ENCODE peak calls at places on chromosomes 1 and 21, in four cellular contexts. One of them, this sample, is unnamed.

GRCh38 chr1:32474954-32475353 is 10.1 kb downstream of the ZBTB8B start:
- DNase-seq in activated T-helper 1 cell treated with anti-CD3 and anti-CD28 coated beads, Interleukin-2, amount 50 U/mL, for 16 hours: no peak
- DNase-seq in testis: no peak
- DNase-seq in stimulated activated CD4-positive, alpha-beta T cell treated with anti-CD3 and anti-CD28 coated beads, Interleukin-2, amount 100 ng/mL, for 48 hours: no peak
- DNase-seq in this sample: no peak

GRCh38 chr1:198656500-198656932 is 17.7 kb downstream of the PTPRC start:
- DNase-seq in activated T-helper 1 cell treated with anti-CD3 and anti-CD28 coated beads, Interleukin-2, amount 50 U/mL, for 16 hours: peak
- DNase-seq in testis: peak
- DNase-seq in stimulated activated CD4-positive, alpha-beta T cell treated with anti-CD3 and anti-CD28 coated beads, Interleukin-2, amount 100 ng/mL, for 48 hours: no peak
- DNase-seq in this sample: peak

GRCh38 chr21:35850029-35850428 is 210.3 kb downstream of the SETD4 start:
- DNase-seq in activated T-helper 1 cell treated with anti-CD3 and anti-CD28 coated beads, Interleukin-2, amount 50 U/mL, for 16 hours: no peak
- DNase-seq in testis: no peak
- DNase-seq in stimulated activated CD4-positive, alpha-beta T cell treated with anti-CD3 and anti-CD28 coated beads, Interleukin-2, amount 100 ng/mL, for 48 hours: no peak
- DNase-seq in this sample: no peak

GRCh38 chr1:109903371-109903930 is 7.2 kb upstream of the CSF1 start:
- DNase-seq in activated T-helper 1 cell treated with anti-CD3 and anti-CD28 coated beads, Interleukin-2, amount 50 U/mL, for 16 hours: no peak
- DNase-seq in testis: no peak
- DNase-seq in stimulated activated CD4-positive, alpha-beta T cell treated with anti-CD3 and anti-CD28 coated beads, Interleukin-2, amount 100 ng/mL, for 48 hours: no peak
- DNase-seq in this sample: no peak

GRCh38 chr1:161001537-161001936 is 19.4 kb downstream of the F11R start:
- DNase-seq in activated T-helper 1 cell treated with anti-CD3 and anti-CD28 coated beads, Interleukin-2, amount 50 U/mL, for 16 hours: no peak
- DNase-seq in testis: no peak
- DNase-seq in stimulated activated CD4-positive, alpha-beta T cell treated with anti-CD3 and anti-CD28 coated beads, Interleukin-2, amount 100 ng/mL, for 48 hours: no peak
- DNase-seq in this sample: no peak

GRCh38 chr1:72366473-72366872 is 84.1 kb upstream of the NEGR1 start:
- DNase-seq in activated T-helper 1 cell treated with anti-CD3 and anti-CD28 coated beads, Interleukin-2, amount 50 U/mL, for 16 hours: no peak
- DNase-seq in testis: no peak
- DNase-seq in stimulated activated CD4-positive, alpha-beta T cell treated with anti-CD3 and anti-CD28 coated beads, Interleukin-2, amount 100 ng/mL, for 48 hours: no peak
- DNase-seq in this sample: no peak

GRCh38 chr1:245500546-245500945 is 345.8 kb downstream of the KIF26B start:
- DNase-seq in activated T-helper 1 cell treated with anti-CD3 and anti-CD28 coated beads, Interleukin-2, amount 50 U/mL, for 16 hours: no peak
- DNase-seq in testis: no peak
- DNase-seq in stimulated activated CD4-positive, alpha-beta T cell treated with anti-CD3 and anti-CD28 coated beads, Interleukin-2, amount 100 ng/mL, for 48 hours: no peak
- DNase-seq in this sample: no peak

GRCh38 chr1:234776256-234776874 is 166.4 kb upstream of the IRF2BP2 start:
- DNase-seq in activated T-helper 1 cell treated with anti-CD3 and anti-CD28 coated beads, Interleukin-2, amount 50 U/mL, for 16 hours: no peak
- DNase-seq in testis: no peak
- DNase-seq in stimulated activated CD4-positive, alpha-beta T cell treated with anti-CD3 and anti-CD28 coated beads, Interleukin-2, amount 100 ng/mL, for 48 hours: no peak
- DNase-seq in this sample: no peak

GRCh38 chr1:28256197-28256827 is 3.0 kb upstream of the SESN2 start:
- DNase-seq in activated T-helper 1 cell treated with anti-CD3 and anti-CD28 coated beads, Interleukin-2, amount 50 U/mL, for 16 hours: no peak
- DNase-seq in testis: no peak
- DNase-seq in stimulated activated CD4-positive, alpha-beta T cell treated with anti-CD3 and anti-CD28 coated beads, Interleukin-2, amount 100 ng/mL, for 48 hours: no peak
- DNase-seq in this sample: no peak

GRCh38 chr1:99860703-99861102 is 10.5 kb downstream of the AGL start:
- DNase-seq in activated T-helper 1 cell treated with anti-CD3 and anti-CD28 coated beads, Interleukin-2, amount 50 U/mL, for 16 hours: no peak
- DNase-seq in testis: no peak
- DNase-seq in stimulated activated CD4-positive, alpha-beta T cell treated with anti-CD3 and anti-CD28 coated beads, Interleukin-2, amount 100 ng/mL, for 48 hours: no peak
- DNase-seq in this sample: no peak

GRCh38 chr21:26844258-26845065 is 747 bp downstream of the ADAMTS1 start:
- DNase-seq in activated T-helper 1 cell treated with anti-CD3 and anti-CD28 coated beads, Interleukin-2, amount 50 U/mL, for 16 hours: no peak
- DNase-seq in testis: peak
- DNase-seq in stimulated activated CD4-positive, alpha-beta T cell treated with anti-CD3 and anti-CD28 coated beads, Interleukin-2, amount 100 ng/mL, for 48 hours: no peak
- DNase-seq in this sample: no peak

GRCh38 chr21:33230518-33231324 is 983 bp downstream of the IFNAR2 start:
- DNase-seq in activated T-helper 1 cell treated with anti-CD3 and anti-CD28 coated beads, Interleukin-2, amount 50 U/mL, for 16 hours: no peak
- DNase-seq in testis: peak
- DNase-seq in stimulated activated CD4-positive, alpha-beta T cell treated with anti-CD3 and anti-CD28 coated beads, Interleukin-2, amount 100 ng/mL, for 48 hours: no peak
- DNase-seq in this sample: peak

GRCh38 chr1:81467433-81467832 is 333.3 kb upstream of the ADGRL2 start:
- DNase-seq in activated T-helper 1 cell treated with anti-CD3 and anti-CD28 coated beads, Interleukin-2, amount 50 U/mL, for 16 hours: no peak
- DNase-seq in testis: no peak
- DNase-seq in stimulated activated CD4-positive, alpha-beta T cell treated with anti-CD3 and anti-CD28 coated beads, Interleukin-2, amount 100 ng/mL, for 48 hours: no peak
- DNase-seq in this sample: no peak

GRCh38 chr1:172429324-172430127 is 9.0 kb downstream of the C1orf105 start:
- DNase-seq in activated T-helper 1 cell treated with anti-CD3 and anti-CD28 coated beads, Interleukin-2, amount 50 U/mL, for 16 hours: no peak
- DNase-seq in testis: peak
- DNase-seq in stimulated activated CD4-positive, alpha-beta T cell treated with anti-CD3 and anti-CD28 coated beads, Interleukin-2, amount 100 ng/mL, for 48 hours: no peak
- DNase-seq in this sample: no peak

This sample was measured in stimulated activated naive B cell treated with anti-CD40 and anti-IgM and Interleukin-4, amounts not matched to agents 10 μg/mL and 1 μg/mL and 100 μg/mL, for 72 hours.